ENCODE peak calls at places on chromosomes 16 and 17, in five cellular contexts. M is CD8-positive, alpha-beta T cell; B is brain microvascular endothelial cell; F is CD4-positive, CD25-positive, alpha-beta regulatory T cell; Z is fibroblast of lung. N is an unnamed sample. For H3K36me3, the result is how much of the 10 kb centered on the place peaks cover.

GRCh38 chr17:67107811-67108210 is 63.5 kb downstream of the CACNG1 start:
- DNase-seq in F (no peak), B (no peak), Z (no peak), M (no peak), N (no peak)

GRCh38 chr17:48055531-48056245 is 7.5 kb downstream of the NFE2L1 start:
- DNase-seq in F (no peak), Z (peak), M (no peak), B (no peak), N (no peak)

GRCh38 chr17:45852535-45853297 is 8.0 kb downstream of the SPPL2C start:
- DNase-seq in Z (peak), B (peak), F (peak), M (peak), N (peak)

GRCh38 chr16:13322357-13322756 is 421.0 kb downstream of the SHISA9 start:
- DNase-seq in M (no peak), F (no peak), Z (no peak), B (no peak), N (no peak)

GRCh38 chr17:9814337-9814945 is 7.4 kb downstream of the GSG1L2 start:
- DNase-seq in M (no peak), F (no peak), B (no peak), Z (no peak), N (no peak)

GRCh38 chr16:76278976-76279375 is 1.8 kb downstream of the CNTNAP4 start:
- DNase-seq in B (no peak), Z (no peak), F (no peak), M (no peak), N (no peak)

GRCh38 chr16:28482026-28482425 is 9.8 kb downstream of the CLN3 start:
- DNase-seq in B (no peak), M (no peak), F (no peak), Z (no peak), N (no peak)

GRCh38 chr16:87582221-87582965 is 19.9 kb upstream of the JPH3 start:
- DNase-seq in M (no peak), F (no peak), Z (peak), B (peak), N (no peak)

GRCh38 chr16:12188674-12189249 is 212.2 kb downstream of the SNX29 start:
- DNase-seq in Z (peak), B (no peak), M (no peak), F (no peak), N (no peak)

GRCh38 chr17:36593651-36594316 is 2.1 kb downstream of the DHRS11 start:
- DNase-seq in F (no peak), M (no peak), Z (peak), B (no peak), N (no peak)

GRCh38 chr17:57957120-57957850 is 2.1 kb upstream of the CUEDC1 start:
- DNase-seq in B (no peak), M (no peak), F (no peak), Z (no peak), N (peak)

GRCh38 chr17:48283390-48283789 is 146.6 kb downstream of the SKAP1 start:
- DNase-seq in Z (no peak), M (no peak), B (no peak), F (no peak), N (no peak)

GRCh38 chr17:31517524-31517923 is 126.0 kb downstream of the RAB11FIP4 start:
- DNase-seq in B (no peak), M (no peak), F (no peak), Z (no peak), N (no peak)

GRCh38 chr16:1630450-1631213 is 18.5 kb downstream of the CRAMP1 start:
- DNase-seq in M (no peak), F (no peak), Z (no peak), B (no peak), N (no peak)
- H3K36me3 ChIP-seq in M (under half), F (half or more), Z (under half), B (half or more), N (under half)

DNA sequence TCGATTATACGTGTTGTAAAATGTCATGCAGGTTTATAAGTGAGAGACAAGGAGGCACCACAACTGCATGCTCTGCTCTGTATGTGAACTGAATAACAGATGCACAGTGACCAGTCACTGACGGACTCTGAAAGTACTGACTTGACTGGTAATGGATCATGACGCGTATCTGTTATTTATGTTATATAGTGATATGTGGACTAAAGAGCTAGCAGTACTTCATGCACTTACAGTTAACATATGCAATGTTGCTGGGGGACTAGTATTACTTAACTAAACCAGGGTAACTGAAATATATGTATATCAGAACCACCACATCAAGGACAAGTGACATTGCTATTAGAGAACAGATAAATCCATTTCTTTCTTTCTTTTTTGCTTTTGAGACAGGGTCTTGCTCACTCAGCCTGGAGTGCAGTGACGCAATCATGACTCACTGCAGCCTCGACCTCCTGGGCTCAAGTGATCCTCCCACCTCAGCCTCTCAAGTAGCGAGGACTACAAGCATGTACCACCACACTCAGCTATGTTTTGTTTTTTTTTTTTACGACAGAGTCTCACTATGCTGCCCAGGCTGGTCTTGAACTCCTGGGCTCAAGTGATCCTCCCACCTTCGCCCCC is 17.2 kb downstream of the COIL start:
- DNase-seq in B (peak), Z (no peak), M (no peak), F (no peak), N (no peak)
- H3K36me3 ChIP-seq in B (under half), Z (under half), M (under half), F (half or more), N (under half)

DNA sequence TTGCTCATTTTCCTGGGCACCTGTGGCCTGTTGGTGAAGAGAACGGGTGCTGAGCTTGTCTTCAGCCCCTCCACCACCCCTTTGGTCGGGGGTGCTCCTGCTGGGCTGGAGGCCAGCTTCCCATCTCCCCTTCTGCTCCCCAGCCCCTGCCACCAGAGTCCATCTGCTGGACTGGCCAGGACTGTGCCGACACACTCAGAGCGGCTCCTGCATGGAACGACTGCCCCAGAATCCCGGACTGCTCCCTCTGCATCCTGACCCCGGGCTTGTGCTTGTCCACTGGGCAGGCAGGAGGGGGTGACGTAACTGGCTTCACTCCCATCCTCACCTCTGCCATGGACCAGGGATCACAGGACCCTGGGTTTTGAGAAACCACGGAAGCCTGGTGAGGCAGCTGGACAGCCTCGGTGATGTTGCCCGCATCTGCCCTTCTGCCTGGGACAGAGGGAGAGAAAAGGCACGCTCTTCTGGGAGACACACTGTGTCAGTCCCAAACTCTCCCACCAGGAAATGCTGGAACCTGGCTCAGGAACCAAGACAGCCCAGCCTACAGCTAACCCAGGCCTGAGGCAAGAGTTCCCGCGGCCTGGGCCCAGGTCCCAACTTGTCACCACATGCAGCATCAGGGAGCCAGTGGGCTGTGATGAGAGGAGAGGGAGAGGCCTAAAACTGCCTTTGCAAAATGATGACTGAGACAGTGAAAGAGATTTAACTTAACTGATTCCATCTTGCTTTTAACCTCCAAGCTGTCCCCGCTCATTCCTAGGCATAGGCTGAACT is 16.1 kb upstream of the GSDMA start:
- DNase-seq in M (no peak), Z (no peak), B (no peak), F (no peak), N (no peak)
- H3K36me3 ChIP-seq in M (under half), Z (under half), B (under half), F (under half), N (under half)

GRCh38 chr16:68235882-68236803 is at the start of gene ESRP2:
- DNase-seq in M (no peak), Z (no peak), F (peak), B (no peak), N (peak)
- H3K36me3 ChIP-seq in M (under half), Z (under half), F (under half), B (under half), N (under half)

GRCh38 chr17:49596613-49597244 is 21.1 kb downstream of the NXPH3 start:
- DNase-seq in M (no peak), Z (no peak), B (no peak), F (no peak), N (no peak)

GRCh38 chr17:49598918-49599317 is 23.2 kb downstream of the NXPH3 start:
- DNase-seq in Z (no peak), F (no peak), B (no peak), M (no peak), N (no peak)

GRCh38 chr17:49595980-49596379 is 20.3 kb downstream of the NXPH3 start:
- DNase-seq in M (no peak), B (no peak), Z (no peak), F (no peak), N (no peak)

GRCh38 chr17:49597928-49598655 is 22.4 kb downstream of the NXPH3 start:
- DNase-seq in Z (no peak), M (no peak), F (no peak), B (no peak), N (no peak)

DNA sequence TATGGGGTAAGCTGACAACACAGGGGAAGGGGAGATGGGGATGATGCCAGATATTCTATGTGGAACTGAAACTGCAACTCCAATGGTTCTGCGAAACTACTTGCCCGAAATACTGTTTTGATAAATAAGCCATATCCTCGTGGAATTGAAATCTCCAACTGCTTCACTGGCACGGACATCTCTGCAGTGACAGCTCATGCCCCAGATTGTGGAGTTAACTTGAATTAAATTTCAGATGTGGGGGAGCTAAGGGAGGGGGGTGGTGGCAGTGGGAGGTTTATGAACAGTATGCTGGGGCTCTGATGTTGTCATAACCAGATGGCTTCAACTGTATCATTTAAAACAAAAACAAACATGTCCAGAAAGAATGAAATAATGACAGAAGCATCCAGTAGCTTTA is 21.8 kb downstream of the NXPH3 start:
- DNase-seq in B (no peak), F (no peak), M (no peak), Z (no peak), N (no peak)
- H3K36me3 ChIP-seq in B (under half), F (half or more), M (under half), Z (under half), N (under half)

GRCh38 chr17:21085707-21086106 is 41.1 kb upstream of the DHRS7B start:
- DNase-seq in F (no peak), B (no peak), M (no peak), Z (no peak), N (no peak)

GRCh38 chr17:21079196-21079595 is 36.4 kb upstream of the USP22 start:
- DNase-seq in Z (no peak), F (no peak), M (no peak), B (no peak), N (no peak)

GRCh38 chr17:21078056-21078825 is 35.4 kb upstream of the USP22 start:
- DNase-seq in F (no peak), M (no peak), B (no peak), Z (no peak), N (no peak)

GRCh38 chr17:21077286-21077685 is 34.5 kb upstream of the USP22 start:
- DNase-seq in Z (no peak), B (no peak), F (no peak), M (no peak), N (no peak)

DNA sequence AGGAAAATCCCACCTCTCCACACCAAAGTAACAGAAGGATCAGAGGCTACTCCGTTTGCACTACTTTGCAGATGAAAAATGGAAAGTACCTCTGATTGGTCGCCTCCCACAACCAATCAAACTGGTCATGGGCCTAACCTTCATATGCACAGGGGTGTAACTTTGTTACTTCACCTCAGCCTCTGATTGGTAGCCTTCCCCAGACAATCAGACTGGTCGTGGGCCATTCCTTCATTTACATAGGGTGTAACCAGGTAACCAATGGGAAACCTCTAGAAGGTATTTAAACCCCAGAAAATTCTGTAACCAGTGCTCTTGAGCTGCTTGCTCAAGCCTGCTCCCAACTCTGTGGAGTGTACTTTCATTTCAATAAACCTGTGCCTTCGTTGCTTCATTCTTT is 39.2 kb upstream of the USP22 start:
- DNase-seq in F (no peak), M (no peak), Z (no peak), B (no peak), N (no peak)
- H3K36me3 ChIP-seq in F (under half), M (under half), Z (under half), B (under half), N (under half)

GRCh38 chr17:14333506-14333905 is 32.6 kb downstream of the HS3ST3B1 start:
- DNase-seq in F (no peak), Z (no peak), M (no peak), B (no peak), N (no peak)

GRCh38 chr17:14334261-14334860 is 33.5 kb downstream of the HS3ST3B1 start:
- DNase-seq in M (no peak), B (no peak), Z (no peak), F (no peak), N (no peak)

GRCh38 chr17:14336418-14336817 is 35.5 kb downstream of the HS3ST3B1 start:
- DNase-seq in M (no peak), B (no peak), Z (no peak), F (no peak), N (no peak)

GRCh38 chr17:14332331-14332730 is 31.4 kb downstream of the HS3ST3B1 start:
- DNase-seq in M (no peak), Z (no peak), F (no peak), B (no peak), N (no peak)

DNA sequence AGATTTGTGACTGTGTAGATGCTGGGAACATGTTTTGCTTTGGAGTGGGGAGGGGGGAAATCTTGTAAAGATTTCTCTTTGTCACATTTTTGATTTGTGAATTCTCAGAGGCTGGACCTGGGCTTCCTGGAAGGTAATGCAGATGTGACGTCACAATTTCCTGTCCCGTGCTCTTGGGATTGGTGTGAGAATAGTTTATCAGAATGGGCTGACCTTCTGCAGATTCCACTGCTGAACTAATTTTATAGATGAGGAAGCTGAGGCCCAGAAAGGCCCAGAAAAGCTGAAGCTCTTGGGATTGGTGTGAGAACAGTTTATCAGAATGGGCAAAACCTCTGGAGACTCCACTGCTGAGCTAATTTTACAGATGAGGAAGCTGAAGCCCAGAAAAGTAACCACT is 34.0 kb downstream of the HS3ST3B1 start:
- DNase-seq in Z (no peak), F (peak), B (no peak), M (no peak), N (no peak)
- H3K36me3 ChIP-seq in Z (under half), F (under half), B (under half), M (under half), N (under half)

GRCh38 chr17:51275381-51275780 is 15.0 kb downstream of the UTP18 start:
- DNase-seq in B (no peak), Z (peak), M (no peak), F (no peak), N (no peak)
- H3K36me3 ChIP-seq in B (under half), Z (under half), M (half or more), F (half or more), N (under half)

GRCh38 chr17:2018716-2019490 is 6.2 kb downstream of the RTN4RL1 start:
- DNase-seq in Z (no peak), M (no peak), B (no peak), F (no peak), N (no peak)

GRCh38 chr17:2023692-2024571 is 1.2 kb downstream of the RTN4RL1 start:
- DNase-seq in F (no peak), Z (peak), M (no peak), B (no peak), N (peak)

GRCh38 chr17:2023256-2023655 is 1.9 kb downstream of the RTN4RL1 start:
- DNase-seq in F (no peak), M (no peak), Z (no peak), B (no peak), N (no peak)

GRCh38 chr17:2022647-2023046 is 2.5 kb downstream of the RTN4RL1 start:
- DNase-seq in M (no peak), F (peak), B (no peak), Z (no peak), N (no peak)

DNA sequence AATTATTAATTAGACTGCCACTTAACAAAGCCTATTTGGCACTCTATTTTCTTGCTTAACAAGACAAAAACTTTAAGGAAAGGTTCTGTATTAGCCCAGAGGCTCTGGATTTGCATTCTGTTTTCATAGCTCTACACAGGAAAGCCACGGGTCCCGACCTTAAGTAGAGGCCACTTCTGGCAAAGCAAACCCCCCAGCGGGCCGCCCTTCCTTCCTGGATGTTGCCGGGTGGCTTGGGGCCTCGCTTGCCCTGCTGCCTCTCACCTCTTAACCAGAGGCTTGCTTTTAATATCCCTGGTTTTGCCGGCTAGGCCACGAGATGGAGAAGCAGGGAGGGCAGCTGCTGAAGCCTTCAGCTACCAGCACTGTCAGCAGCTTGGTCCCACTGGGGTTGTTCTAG is 4.4 kb downstream of the RTN4RL1 start:
- DNase-seq in M (no peak), F (no peak), Z (no peak), B (no peak), N (no peak)
- H3K36me3 ChIP-seq in M (under half), F (under half), Z (under half), B (under half), N (under half)

DNA sequence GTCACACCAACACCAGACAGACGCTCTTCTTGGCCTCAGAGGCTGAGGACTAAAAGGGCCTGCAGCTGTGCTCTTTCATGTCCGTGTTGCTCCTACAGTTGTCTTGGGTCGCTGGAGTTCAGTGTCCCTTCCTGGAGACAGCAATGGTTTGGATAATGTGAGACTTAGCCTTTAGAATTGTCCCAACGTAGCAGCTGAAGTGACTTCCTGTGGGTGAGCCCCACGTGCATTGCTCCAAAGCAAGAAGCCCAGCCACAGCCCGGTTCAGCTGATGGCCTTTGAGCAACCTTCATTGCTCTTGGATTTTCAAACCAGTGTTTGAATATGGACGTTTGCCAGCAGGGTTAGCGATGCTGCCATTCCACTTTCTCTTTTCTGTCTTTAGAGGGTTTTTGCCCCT is 19.8 kb downstream of the TMEM11 start:
- DNase-seq in F (no peak), B (no peak), Z (no peak), M (no peak), N (no peak)
- H3K36me3 ChIP-seq in F (under half), B (under half), Z (under half), M (under half), N (under half)

N was measured in body of pancreas.